ENCODE peak calls at places on chromosomes 4 and X, in eight cellular contexts. One of them, this sample, is unnamed.

GRCh38 chrX:40953369-40953768 is 131.9 kb upstream of the USP9X start:
- DNase-seq in Caki2: no peak
- DNase-seq in gastrocnemius medialis: no peak
- DNase-seq in LHCN-M2: no peak
- DNase-seq in AG08395: no peak
- DNase-seq in CD8-positive, alpha-beta T cell: no peak
- DNase-seq in NCI-H2029: no peak
- DNase-seq in RKO: no peak
- DNase-seq in this sample: no peak

GRCh38 chr4:68372588-68372987 is 22.7 kb upstream of the YTHDC1 start:
- DNase-seq in Caki2: no peak
- DNase-seq in gastrocnemius medialis: no peak
- DNase-seq in LHCN-M2: peak; percentile 29
- DNase-seq in AG08395: no peak
- DNase-seq in CD8-positive, alpha-beta T cell: no peak
- DNase-seq in NCI-H2029: no peak
- DNase-seq in RKO: no peak
- DNase-seq in this sample: no peak

GRCh38 chr4:119623025-119623424 is 5.6 kb downstream of the PDE5A start:
- DNase-seq in Caki2: no peak
- DNase-seq in gastrocnemius medialis: no peak
- DNase-seq in LHCN-M2: peak; percentile 6
- DNase-seq in AG08395: no peak
- DNase-seq in CD8-positive, alpha-beta T cell: no peak
- DNase-seq in NCI-H2029: no peak
- DNase-seq in RKO: no peak
- DNase-seq in this sample: no peak

GRCh38 chrX:128020701-128021100 is 31.5 kb downstream of the ACTRT1 start:
- DNase-seq in Caki2: peak; percentile 71
- DNase-seq in gastrocnemius medialis: no peak
- DNase-seq in LHCN-M2: no peak
- DNase-seq in AG08395: no peak
- DNase-seq in CD8-positive, alpha-beta T cell: no peak
- DNase-seq in NCI-H2029: no peak
- DNase-seq in RKO: peak; percentile 74
- DNase-seq in this sample: no peak

GRCh38 chr4:159178147-159178541 is 75.3 kb downstream of the RAPGEF2 start:
- DNase-seq in Caki2: no peak
- DNase-seq in gastrocnemius medialis: no peak
- DNase-seq in LHCN-M2: no peak
- DNase-seq in AG08395: no peak
- DNase-seq in CD8-positive, alpha-beta T cell: no peak
- DNase-seq in NCI-H2029: no peak
- DNase-seq in RKO: no peak
- DNase-seq in this sample: no peak

GRCh38 chr4:94458682-94459081 is 6.9 kb downstream of the PDLIM5 start:
- DNase-seq in Caki2: no peak
- DNase-seq in gastrocnemius medialis: no peak
- DNase-seq in LHCN-M2: no peak
- DNase-seq in AG08395: no peak
- DNase-seq in CD8-positive, alpha-beta T cell: no peak
- DNase-seq in NCI-H2029: no peak
- DNase-seq in RKO: no peak
- DNase-seq in this sample: no peak

GRCh38 chr4:35539404-35540055 is 704.8 kb downstream of the ARAP2 start:
- DNase-seq in Caki2: no peak
- DNase-seq in gastrocnemius medialis: no peak
- DNase-seq in LHCN-M2: no peak
- DNase-seq in AG08395: no peak
- DNase-seq in CD8-positive, alpha-beta T cell: no peak
- DNase-seq in NCI-H2029: no peak
- DNase-seq in RKO: no peak
- DNase-seq in this sample: no peak

GRCh38 chr4:52618795-52619590 is 40.1 kb downstream of the USP46 start:
- DNase-seq in Caki2: no peak
- DNase-seq in gastrocnemius medialis: no peak
- DNase-seq in LHCN-M2: no peak
- DNase-seq in AG08395: no peak
- DNase-seq in CD8-positive, alpha-beta T cell: no peak
- DNase-seq in NCI-H2029: no peak
- DNase-seq in RKO: no peak
- DNase-seq in this sample: no peak

GRCh38 chr4:35175487-35175886 is 1068.8 kb downstream of the ARAP2 start:
- DNase-seq in Caki2: no peak
- DNase-seq in gastrocnemius medialis: no peak
- DNase-seq in LHCN-M2: no peak
- DNase-seq in AG08395: no peak
- DNase-seq in CD8-positive, alpha-beta T cell: no peak
- DNase-seq in NCI-H2029: no peak
- DNase-seq in RKO: no peak
- DNase-seq in this sample: no peak

GRCh38 chr4:168868044-168868855 is 141.8 kb downstream of the CBR4 start:
- DNase-seq in Caki2: no peak
- DNase-seq in gastrocnemius medialis: no peak
- DNase-seq in LHCN-M2: peak; percentile 54
- DNase-seq in AG08395: peak; percentile 59
- DNase-seq in CD8-positive, alpha-beta T cell: no peak
- DNase-seq in NCI-H2029: no peak
- DNase-seq in RKO: no peak
- DNase-seq in this sample: no peak

GRCh38 chr4:75598390-75598789 is 31.9 kb downstream of the CDKL2 start:
- DNase-seq in Caki2: peak; percentile 8
- DNase-seq in gastrocnemius medialis: no peak
- DNase-seq in LHCN-M2: peak; percentile 34
- DNase-seq in AG08395: no peak
- DNase-seq in CD8-positive, alpha-beta T cell: no peak
- DNase-seq in NCI-H2029: no peak
- DNase-seq in RKO: no peak
- DNase-seq in this sample: no peak

GRCh38 chr4:53015681-53016080 is 153.6 kb downstream of the RASL11B start:
- DNase-seq in Caki2: no peak
- DNase-seq in gastrocnemius medialis: no peak
- DNase-seq in LHCN-M2: peak; percentile 40
- DNase-seq in AG08395: no peak
- DNase-seq in CD8-positive, alpha-beta T cell: no peak
- DNase-seq in NCI-H2029: peak; percentile 25
- DNase-seq in RKO: peak; percentile 32
- DNase-seq in this sample: no peak

GRCh38 chr4:124431663-124432192 is 280.8 kb downstream of the ANKRD50 start:
- DNase-seq in Caki2: no peak
- DNase-seq in gastrocnemius medialis: no peak
- DNase-seq in LHCN-M2: no peak
- DNase-seq in AG08395: no peak
- DNase-seq in CD8-positive, alpha-beta T cell: no peak
- DNase-seq in NCI-H2029: no peak
- DNase-seq in RKO: no peak
- DNase-seq in this sample: no peak

GRCh38 chr4:184810720-184811119 is 15.0 kb downstream of the ACSL1 start:
- DNase-seq in Caki2: no peak
- DNase-seq in gastrocnemius medialis: peak; percentile 93
- DNase-seq in LHCN-M2: no peak
- DNase-seq in AG08395: no peak
- DNase-seq in CD8-positive, alpha-beta T cell: no peak
- DNase-seq in NCI-H2029: peak; percentile 10
- DNase-seq in RKO: no peak
- DNase-seq in this sample: no peak

GRCh38 chr4:76733380-76733779 is 164.6 kb downstream of the SOWAHB start:
- DNase-seq in Caki2: no peak
- DNase-seq in gastrocnemius medialis: no peak
- DNase-seq in LHCN-M2: no peak
- DNase-seq in AG08395: no peak
- DNase-seq in CD8-positive, alpha-beta T cell: no peak
- DNase-seq in NCI-H2029: peak; percentile 6
- DNase-seq in RKO: no peak
- DNase-seq in this sample: no peak

GRCh38 chr4:5378002-5378401 is 326.7 kb downstream of the STK32B start:
- DNase-seq in Caki2: no peak
- DNase-seq in gastrocnemius medialis: no peak
- DNase-seq in LHCN-M2: no peak
- DNase-seq in AG08395: peak; percentile 41
- DNase-seq in CD8-positive, alpha-beta T cell: no peak
- DNase-seq in NCI-H2029: no peak
- DNase-seq in RKO: no peak
- DNase-seq in this sample: no peak

GRCh38 chrX:72569786-72570185 is 2.9 kb downstream of the HDAC8 start:
- DNase-seq in Caki2: peak; percentile 7
- DNase-seq in gastrocnemius medialis: no peak
- DNase-seq in LHCN-M2: peak; percentile 70
- DNase-seq in AG08395: peak; percentile 5
- DNase-seq in CD8-positive, alpha-beta T cell: no peak
- DNase-seq in NCI-H2029: no peak
- DNase-seq in RKO: peak; percentile 92
- DNase-seq in this sample: no peak

GRCh38 chrX:134622056-134622812 is 36.0 kb downstream of the PLAC1 start:
- DNase-seq in Caki2: peak; percentile 56
- DNase-seq in gastrocnemius medialis: no peak
- DNase-seq in LHCN-M2: peak; percentile 92
- DNase-seq in AG08395: peak; percentile 92
- DNase-seq in CD8-positive, alpha-beta T cell: no peak
- DNase-seq in NCI-H2029: no peak
- DNase-seq in RKO: peak; percentile 90
- DNase-seq in this sample: no peak

GRCh38 chr4:4402966-4403365 is 16.1 kb downstream of the NSG1 start:
- DNase-seq in Caki2: no peak
- DNase-seq in gastrocnemius medialis: no peak
- DNase-seq in LHCN-M2: no peak
- DNase-seq in AG08395: peak; percentile 41
- DNase-seq in CD8-positive, alpha-beta T cell: no peak
- DNase-seq in NCI-H2029: no peak
- DNase-seq in RKO: no peak
- DNase-seq in this sample: no peak

GRCh38 chr4:70704333-70705145 is 16.2 kb downstream of the UTP3 start:
- DNase-seq in Caki2: peak; percentile 72
- DNase-seq in gastrocnemius medialis: peak; percentile 65
- DNase-seq in LHCN-M2: peak; percentile 58
- DNase-seq in AG08395: peak; percentile 70
- DNase-seq in CD8-positive, alpha-beta T cell: peak; percentile 62
- DNase-seq in NCI-H2029: peak; percentile 72
- DNase-seq in RKO: peak; percentile 61
- DNase-seq in this sample: peak; percentile 94

GRCh38 chrX:150913511-150913910 is 15.0 kb upstream of the CD99L2 start:
- DNase-seq in Caki2: no peak
- DNase-seq in gastrocnemius medialis: no peak
- DNase-seq in LHCN-M2: peak; percentile 51
- DNase-seq in AG08395: no peak
- DNase-seq in CD8-positive, alpha-beta T cell: no peak
- DNase-seq in NCI-H2029: no peak
- DNase-seq in RKO: no peak
- DNase-seq in this sample: no peak

GRCh38 chr4:86939123-86939522 is 4.3 kb downstream of the AFF1 start:
- DNase-seq in Caki2: no peak
- DNase-seq in gastrocnemius medialis: no peak
- DNase-seq in LHCN-M2: no peak
- DNase-seq in AG08395: no peak
- DNase-seq in CD8-positive, alpha-beta T cell: no peak
- DNase-seq in NCI-H2029: no peak
- DNase-seq in RKO: no peak
- DNase-seq in this sample: no peak

GRCh38 chr4:139312552-139313332 is 10.5 kb upstream of the NDUFC1 start:
- DNase-seq in Caki2: no peak
- DNase-seq in gastrocnemius medialis: no peak
- DNase-seq in LHCN-M2: no peak
- DNase-seq in AG08395: no peak
- DNase-seq in CD8-positive, alpha-beta T cell: no peak
- DNase-seq in NCI-H2029: no peak
- DNase-seq in RKO: no peak
- DNase-seq in this sample: no peak

GRCh38 chr4:25330905-25331816 is 18.6 kb downstream of the ZCCHC4 start:
- DNase-seq in Caki2: no peak
- DNase-seq in gastrocnemius medialis: no peak
- DNase-seq in LHCN-M2: no peak
- DNase-seq in AG08395: no peak
- DNase-seq in CD8-positive, alpha-beta T cell: no peak
- DNase-seq in NCI-H2029: no peak
- DNase-seq in RKO: no peak
- DNase-seq in this sample: no peak

GRCh38 chrX:77426811-77427210 is 20.4 kb upstream of the FGF16 start:
- DNase-seq in Caki2: no peak
- DNase-seq in gastrocnemius medialis: no peak
- DNase-seq in LHCN-M2: peak; percentile 83
- DNase-seq in AG08395: no peak
- DNase-seq in CD8-positive, alpha-beta T cell: no peak
- DNase-seq in NCI-H2029: no peak
- DNase-seq in RKO: no peak
- DNase-seq in this sample: no peak

GRCh38 chr4:183544109-183544508 is 39.3 kb downstream of the ING2 start:
- DNase-seq in Caki2: no peak
- DNase-seq in gastrocnemius medialis: no peak
- DNase-seq in LHCN-M2: no peak
- DNase-seq in AG08395: no peak
- DNase-seq in CD8-positive, alpha-beta T cell: no peak
- DNase-seq in NCI-H2029: no peak
- DNase-seq in RKO: no peak
- DNase-seq in this sample: no peak

GRCh38 chr4:142582340-142582739 is 263.8 kb downstream of the INPP4B start:
- DNase-seq in Caki2: no peak
- DNase-seq in gastrocnemius medialis: no peak
- DNase-seq in LHCN-M2: no peak
- DNase-seq in AG08395: no peak
- DNase-seq in CD8-positive, alpha-beta T cell: no peak
- DNase-seq in NCI-H2029: no peak
- DNase-seq in RKO: no peak
- DNase-seq in this sample: no peak

GRCh38 chr4:16914208-16914607 is 15.8 kb upstream of the LDB2 start:
- DNase-seq in Caki2: no peak
- DNase-seq in gastrocnemius medialis: no peak
- DNase-seq in LHCN-M2: no peak
- DNase-seq in AG08395: peak; percentile 45
- DNase-seq in CD8-positive, alpha-beta T cell: no peak
- DNase-seq in NCI-H2029: no peak
- DNase-seq in RKO: no peak
- DNase-seq in this sample: no peak

GRCh38 chr4:4524364-4524763 is 17.5 kb downstream of the STX18 start:
- DNase-seq in Caki2: no peak
- DNase-seq in gastrocnemius medialis: no peak
- DNase-seq in LHCN-M2: no peak
- DNase-seq in AG08395: no peak
- DNase-seq in CD8-positive, alpha-beta T cell: peak; percentile 48
- DNase-seq in NCI-H2029: no peak
- DNase-seq in RKO: peak; percentile 12
- DNase-seq in this sample: no peak

GRCh38 chr4:179804440-179804839 is 2362.2 kb upstream of the AGA start:
- DNase-seq in Caki2: no peak
- DNase-seq in gastrocnemius medialis: no peak
- DNase-seq in LHCN-M2: peak; percentile 15
- DNase-seq in AG08395: no peak
- DNase-seq in CD8-positive, alpha-beta T cell: no peak
- DNase-seq in NCI-H2029: no peak
- DNase-seq in RKO: no peak
- DNase-seq in this sample: no peak

GRCh38 chr4:126124817-126125216 is 810.1 kb downstream of the FAT4 start:
- DNase-seq in Caki2: no peak
- DNase-seq in gastrocnemius medialis: no peak
- DNase-seq in LHCN-M2: peak; percentile 13
- DNase-seq in AG08395: no peak
- DNase-seq in CD8-positive, alpha-beta T cell: no peak
- DNase-seq in NCI-H2029: no peak
- DNase-seq in RKO: no peak
- DNase-seq in this sample: no peak

This sample was measured in mesenteric fat pad.